ENCODE peak calls at places on chromosome 11, in four cellular contexts. E is OCI-LY7, Q is gastrocnemius medialis, Y is mammary epithelial cell. Z is an unnamed sample.
A peak's percentile ranks its signal among the peaks of the same experiment; 100 is the strongest.

GRCh38 chr11:64842851-64843841 is 1.3 kb downstream of the CDC42BPG start:
- DNase-seq in Y (peak; percentile 85), Q (no peak), E (no peak), Z (no peak)

GRCh38 chr11:60634151-60634550 is 65.3 kb upstream of the MS4A8 start:
- DNase-seq in E (peak; percentile 58), Q (no peak), Y (no peak), Z (no peak)

GRCh38 chr11:36385121-36385530 is 89.0 kb downstream of the PRR5L start:
- DNase-seq in Y (no peak), E (no peak), Q (no peak), Z (peak; percentile 37)

GRCh38 chr11:91707652-91708051 is 517.0 kb upstream of the FAT3 start:
- DNase-seq in Y (no peak), E (no peak), Q (no peak), Z (no peak)

GRCh38 chr11:10925149-10925926 is 67.5 kb upstream of the ZBED5 start:
- DNase-seq in E (no peak), Q (no peak), Y (no peak), Z (no peak)

GRCh38 chr11:77202941-77203900 is 75.2 kb downstream of the MYO7A start:
- DNase-seq in E (no peak), Y (no peak), Q (no peak), Z (no peak)

GRCh38 chr11:13970986-13971385 is 8.5 kb downstream of the SPON1 start:
- DNase-seq in E (peak; percentile 44), Y (peak; percentile 23), Q (no peak), Z (no peak)

GRCh38 chr11:18650859-18651557 is 16.9 kb upstream of the SPTY2D1 start:
- DNase-seq in Q (no peak), Y (no peak), E (peak; percentile 60), Z (no peak)

GRCh38 chr11:115645631-115646271 is 141.5 kb upstream of the CADM1 start:
- DNase-seq in Q (no peak), E (no peak), Y (no peak), Z (no peak)

GRCh38 chr11:61480936-61481335 is 27.6 kb upstream of the LRRC10B start:
- DNase-seq in Q (no peak), Y (peak; percentile 19), E (no peak), Z (no peak)

GRCh38 chr11:48001438-48002021 is 21.2 kb downstream of the PTPRJ start:
- DNase-seq in Y (no peak), E (peak; percentile 75), Q (no peak), Z (peak; percentile 64)

GRCh38 chr11:4636962-4637661 is at the start of gene OR51D1:
- DNase-seq in Q (no peak), E (peak; percentile 53), Y (peak; percentile 51), Z (no peak)

GRCh38 chr11:118641463-118642019 is 34.1 kb downstream of the PHLDB1 start:
- DNase-seq in Q (no peak), E (no peak), Y (peak; percentile 82), Z (no peak)

GRCh38 chr11:134622458-134622857 is 210.4 kb upstream of the B3GAT1 start:
- DNase-seq in E (no peak), Q (no peak), Y (no peak), Z (no peak)

GRCh38 chr11:128709402-128709801 is 15.5 kb downstream of the FLI1 start:
- DNase-seq in E (no peak), Q (no peak), Y (peak; percentile 88), Z (peak; percentile 88)

GRCh38 chr11:134199531-134199930 is 24.2 kb downstream of the NCAPD3 start:
- DNase-seq in E (no peak), Y (no peak), Q (no peak), Z (no peak)

GRCh38 chr11:77113382-77114088 is 10.9 kb downstream of the OMP start:
- DNase-seq in Q (no peak), E (peak; percentile 18), Y (no peak), Z (no peak)

GRCh38 chr11:44855138-44855849 is 95.4 kb downstream of the TP53I11 start:
- DNase-seq in Q (no peak), Y (no peak), E (no peak), Z (no peak)

GRCh38 chr11:2860636-2861035 is 24.9 kb downstream of the CDKN1C start:
- DNase-seq in Y (peak; percentile 23), E (no peak), Q (no peak), Z (no peak)

GRCh38 chr11:67627788-67628624 is 1.7 kb downstream of the NUDT8 start:
- DNase-seq in Y (no peak), E (no peak), Q (no peak), Z (no peak)
- H3K4me3 ChIP-seq in Y (no peak overlapping the region), E (peak overlapping the region; percentile 77), Q (no peak overlapping the region), Z (no peak overlapping the region)

GRCh38 chr11:43298397-43298796 is 13.4 kb upstream of the API5 start:
- DNase-seq in Y (no peak), Q (no peak), E (peak; percentile 3), Z (no peak)
- H3K4me3 ChIP-seq in Y (no peak overlapping the region), Q (no peak overlapping the region), E (no peak overlapping the region), Z (no peak overlapping the region)

DNA sequence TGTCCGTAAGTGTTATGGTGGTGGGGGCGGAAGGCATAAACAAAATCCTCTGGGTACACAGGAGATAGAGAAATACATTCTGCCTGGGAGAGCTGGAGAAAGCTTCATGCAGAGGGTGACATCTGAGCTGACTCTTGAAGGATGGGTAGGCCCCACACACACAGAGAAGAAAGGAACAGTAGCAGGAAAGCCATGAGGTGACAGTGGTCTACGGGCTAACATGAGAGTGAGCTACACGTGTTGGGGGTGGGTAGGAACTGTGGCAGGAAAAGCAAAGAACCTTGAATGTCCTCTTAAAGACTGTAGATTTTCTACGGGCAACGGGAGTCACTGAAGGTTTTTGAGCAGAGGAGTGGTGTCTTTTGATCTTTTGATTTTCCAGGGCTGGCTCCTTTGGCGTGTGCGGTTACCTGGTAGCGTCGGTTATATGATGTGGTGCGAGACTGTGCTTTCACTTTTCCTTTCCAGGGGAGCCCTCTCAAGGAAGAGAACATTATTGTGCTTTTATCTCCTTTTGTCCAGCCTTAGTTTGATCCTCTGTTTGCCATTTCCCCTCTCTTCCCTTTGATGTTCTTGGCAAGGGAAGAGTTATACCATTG is 39.7 kb downstream of the ADAMTS8 start:
- DNase-seq in E (no peak), Y (no peak), Q (no peak), Z (no peak)
- H3K4me3 ChIP-seq in E (no peak overlapping the region), Y (no peak overlapping the region), Q (no peak overlapping the region), Z (no peak overlapping the region)

DNA sequence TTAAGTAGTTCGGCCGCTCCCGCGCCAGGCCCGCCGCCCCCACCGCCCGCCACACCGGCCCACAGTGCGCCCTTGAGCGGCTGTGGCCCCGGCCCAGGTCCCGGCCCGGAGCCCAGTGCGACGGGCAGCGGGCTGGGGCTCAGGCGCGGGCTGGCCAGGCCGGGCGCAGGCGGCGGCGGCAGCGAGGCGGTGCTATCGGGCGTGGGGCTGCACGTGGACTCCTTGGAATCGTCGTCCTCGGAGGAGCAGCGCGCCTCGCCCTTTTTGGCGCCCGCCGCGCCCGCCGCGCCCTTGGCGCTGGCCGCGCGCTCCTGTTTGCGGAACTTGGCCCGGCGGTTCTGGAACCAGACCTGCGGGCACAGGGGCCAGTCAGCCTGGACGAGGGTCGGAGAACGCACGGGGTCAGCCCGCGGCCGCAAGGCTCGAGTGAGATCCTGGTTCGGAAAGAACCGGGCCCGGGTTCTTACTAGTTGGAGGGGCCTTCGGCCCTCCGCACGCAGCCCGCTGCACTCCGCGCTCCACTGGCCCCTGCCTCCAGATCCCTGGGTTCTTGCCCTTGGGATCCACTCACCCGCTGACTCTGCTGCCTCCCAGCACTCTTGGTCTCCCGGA is 4.0 kb downstream of the PHOX2A start:
- DNase-seq in Y (no peak), Q (no peak), E (no peak), Z (no peak)
- H3K4me3 ChIP-seq in Y (peak overlapping the region; percentile 18), Q (peak overlapping the region; percentile 38), E (no peak overlapping the region), Z (peak overlapping the region; percentile 38)

DNA sequence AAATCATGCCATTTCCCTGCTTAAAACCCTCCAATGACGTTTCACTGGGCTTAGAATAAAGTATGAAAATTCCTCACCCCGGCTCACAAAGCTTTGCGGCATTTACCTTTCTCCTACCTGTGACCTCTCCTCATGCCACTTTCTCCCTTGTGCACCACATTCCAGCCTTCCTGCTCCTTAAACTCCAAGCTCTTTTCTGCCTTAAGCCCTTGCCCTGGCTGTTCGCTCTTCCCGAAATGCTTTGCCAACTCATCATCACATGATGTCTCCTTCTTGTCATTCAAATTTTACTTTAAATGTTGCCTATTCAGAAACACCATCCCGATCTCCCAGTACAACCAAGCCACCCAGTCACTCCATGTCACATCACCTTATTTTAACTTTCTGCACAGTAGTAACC is 2.0 kb downstream of the PLEKHA7 start:
- DNase-seq in E (no peak), Q (no peak), Y (no peak), Z (no peak)
- H3K4me3 ChIP-seq in E (no peak overlapping the region), Q (no peak overlapping the region), Y (no peak overlapping the region), Z (no peak overlapping the region)

GRCh38 chr11:85459304-85459703 is 167.8 kb downstream of the DLG2 start:
- DNase-seq in Q (no peak), Y (no peak), E (no peak), Z (no peak)
- H3K4me3 ChIP-seq in Q (no peak overlapping the region), Y (no peak overlapping the region), E (no peak overlapping the region), Z (no peak overlapping the region)

GRCh38 chr11:111230122-111230465 is 15.4 kb upstream of the POU2AF2 start:
- DNase-seq in Y (no peak), Q (no peak), E (no peak), Z (no peak)
- H3K4me3 ChIP-seq in Y (peak overlapping the region; percentile 47), Q (no peak overlapping the region), E (no peak overlapping the region), Z (no peak overlapping the region)